ENCODE peak calls at places on chromosomes 4 and X, in six cellular contexts. I, W, Y, J, E and D are unnamed samples. For H3K9me3, the result is how much of the 10 kb centered on the place peaks cover.

GRCh38 chr4:119118397-119118796 is 17.2 kb upstream of the MYOZ2 start:
- DNase-seq in E (no peak), W (no peak), Y (no peak), I (no peak), J (no peak), D (no peak)

GRCh38 chr4:80803337-80803736 is 227.2 kb upstream of the BMP3 start:
- DNase-seq in E (no peak), Y (no peak), I (no peak), J (no peak), W (no peak), D (no peak)

GRCh38 chrX:108614616-108615015 is 121.7 kb downstream of the IRS4 start:
- DNase-seq in E (no peak), J (no peak), Y (no peak), W (no peak), I (no peak), D (no peak)

GRCh38 chrX:53674581-53674980 is 11.9 kb downstream of the HUWE1 start:
- DNase-seq in W (no peak), I (no peak), Y (no peak), J (no peak), E (no peak), D (no peak)

GRCh38 chrX:131741103-131741581 is 197.3 kb downstream of the OR13H1 start:
- DNase-seq in I (peak), W (no peak), E (no peak), Y (no peak), J (peak), D (no peak)

GRCh38 chr4:125254111-125254510 is 60.6 kb upstream of the FAT4 start:
- DNase-seq in I (no peak), W (no peak), Y (peak), J (no peak), E (no peak), D (no peak)

GRCh38 chr4:81470456-81471327 is 1.0 kb downstream of the RASGEF1B start:
- DNase-seq in J (peak), I (peak), W (peak), E (peak), Y (no peak), D (peak)

GRCh38 chr4:147110473-147110872 is 164.8 kb upstream of the TTC29 start:
- DNase-seq in J (no peak), E (no peak), I (no peak), Y (no peak), W (no peak), D (no peak)

GRCh38 chr4:102497986-102498385 is 3.2 kb upstream of the NFKB1 start:
- DNase-seq in Y (no peak), E (no peak), W (no peak), J (no peak), I (no peak), D (no peak)

GRCh38 chrX:11899091-11899490 is 141.1 kb downstream of the MSL3 start:
- DNase-seq in I (no peak), J (no peak), W (no peak), Y (peak), E (no peak), D (no peak)

GRCh38 chr4:53547983-53548382 is 43.3 kb downstream of the LNX1 start:
- DNase-seq in I (no peak), J (no peak), Y (no peak), W (no peak), E (no peak), D (no peak)

GRCh38 chr4:113784497-113785254 is 23.1 kb upstream of the CAMK2D start:
- DNase-seq in E (no peak), J (no peak), I (no peak), Y (peak), W (no peak), D (no peak)

GRCh38 chr4:24624381-24624780 is 40.0 kb upstream of the DHX15 start:
- DNase-seq in E (no peak), Y (no peak), J (no peak), I (no peak), W (no peak), D (no peak)

GRCh38 chr4:123444298-123444731 is 47.7 kb downstream of the SPRY1 start:
- DNase-seq in Y (peak), J (no peak), I (peak), W (no peak), E (peak), D (no peak)

GRCh38 chr4:35939746-35940145 is 304.6 kb downstream of the ARAP2 start:
- DNase-seq in Y (no peak), I (no peak), W (no peak), J (no peak), E (no peak), D (no peak)

GRCh38 chrX:9873952-9874351 is 87.7 kb downstream of the SHROOM2 start:
- DNase-seq in I (peak), J (no peak), E (peak), W (peak), Y (peak), D (peak)

GRCh38 chr4:32196950-32197688 is 1477.0 kb downstream of the PCDH7 start:
- DNase-seq in W (no peak), J (no peak), I (no peak), E (no peak), Y (no peak), D (no peak)

GRCh38 chr4:6942238-6942800 is 32.7 kb downstream of the TBC1D14 start:
- DNase-seq in J (no peak), Y (peak), W (no peak), E (no peak), I (peak), D (peak)

GRCh38 chr4:38082424-38083374 is 122.5 kb downstream of the PTTG2 start:
- DNase-seq in Y (peak), E (no peak), I (no peak), W (no peak), J (no peak), D (no peak)

GRCh38 chr4:15562114-15562513 is 92.4 kb downstream of the CC2D2A start:
- DNase-seq in J (no peak), Y (no peak), I (no peak), W (no peak), E (no peak), D (no peak)

GRCh38 chr4:131207589-131207988 is 1941.5 kb upstream of the PCDH10 start:
- DNase-seq in I (no peak), W (no peak), E (no peak), Y (no peak), J (no peak), D (no peak)

GRCh38 chr4:37983951-37984350 is 23.8 kb downstream of the PTTG2 start:
- DNase-seq in I (no peak), J (no peak), W (no peak), Y (peak), E (no peak), D (no peak)

GRCh38 chr4:41360911-41361830 is 104.4 kb downstream of the UCHL1 start:
- DNase-seq in W (no peak), J (peak), E (peak), Y (peak), I (peak), D (no peak)

GRCh38 chr4:153131478-153132069 is 72.7 kb upstream of the TRIM2 start:
- DNase-seq in Y (peak), J (no peak), I (no peak), W (no peak), E (no peak), D (no peak)

GRCh38 chr4:150510176-150510875 is 71.6 kb upstream of the MAB21L2 start:
- DNase-seq in W (no peak), I (no peak), E (peak), Y (peak), J (no peak), D (no peak)

GRCh38 chrX:70166601-70167590 is 10.4 kb upstream of the DGAT2L6 start:
- DNase-seq in J (no peak), I (no peak), W (no peak), Y (peak), E (no peak), D (no peak)

GRCh38 chr4:85747871-85748491 is 273.0 kb downstream of the ARHGAP24 start:
- DNase-seq in J (no peak), W (no peak), E (peak), Y (peak), I (peak), D (no peak)

GRCh38 chr4:141036786-141037185 is 96.5 kb downstream of the RNF150 start:
- DNase-seq in W (no peak), J (no peak), Y (peak), E (no peak), I (no peak), D (no peak)

GRCh38 chrX:55907968-55908607 is 190.5 kb downstream of the RRAGB start:
- DNase-seq in I (peak), E (peak), Y (peak), W (peak), J (no peak), D (peak)

GRCh38 chr4:86837651-86838050 is 11.5 kb downstream of the SLC10A6 start:
- DNase-seq in J (no peak), W (no peak), I (no peak), Y (peak), E (no peak), D (no peak)

DNA sequence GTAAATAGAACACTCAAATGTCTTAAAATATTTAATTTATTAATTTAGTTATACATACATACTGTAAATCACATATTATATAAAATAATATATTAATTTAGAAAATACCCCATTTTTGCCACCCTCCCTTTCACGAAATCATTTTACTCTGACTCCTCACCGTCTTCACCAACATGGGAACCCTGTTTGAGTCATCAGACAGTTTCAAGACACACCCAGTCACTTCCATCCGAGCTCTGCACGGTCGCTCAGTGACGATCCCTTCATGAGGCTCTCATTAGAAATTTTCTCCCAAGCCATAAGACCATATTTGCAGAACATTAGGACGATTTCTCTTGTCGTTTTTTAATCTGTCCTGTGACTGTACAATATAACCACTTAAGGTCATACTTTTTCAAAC is 14.5 kb downstream of the ZNF275 start:
- DNase-seq in J (no peak), I (no peak), Y (no peak), W (no peak), E (no peak), D (no peak)
- H3K9me3 ChIP-seq in J (under half), I (under half), Y (under half), W (under half), E (under half), D (under half)

DNA sequence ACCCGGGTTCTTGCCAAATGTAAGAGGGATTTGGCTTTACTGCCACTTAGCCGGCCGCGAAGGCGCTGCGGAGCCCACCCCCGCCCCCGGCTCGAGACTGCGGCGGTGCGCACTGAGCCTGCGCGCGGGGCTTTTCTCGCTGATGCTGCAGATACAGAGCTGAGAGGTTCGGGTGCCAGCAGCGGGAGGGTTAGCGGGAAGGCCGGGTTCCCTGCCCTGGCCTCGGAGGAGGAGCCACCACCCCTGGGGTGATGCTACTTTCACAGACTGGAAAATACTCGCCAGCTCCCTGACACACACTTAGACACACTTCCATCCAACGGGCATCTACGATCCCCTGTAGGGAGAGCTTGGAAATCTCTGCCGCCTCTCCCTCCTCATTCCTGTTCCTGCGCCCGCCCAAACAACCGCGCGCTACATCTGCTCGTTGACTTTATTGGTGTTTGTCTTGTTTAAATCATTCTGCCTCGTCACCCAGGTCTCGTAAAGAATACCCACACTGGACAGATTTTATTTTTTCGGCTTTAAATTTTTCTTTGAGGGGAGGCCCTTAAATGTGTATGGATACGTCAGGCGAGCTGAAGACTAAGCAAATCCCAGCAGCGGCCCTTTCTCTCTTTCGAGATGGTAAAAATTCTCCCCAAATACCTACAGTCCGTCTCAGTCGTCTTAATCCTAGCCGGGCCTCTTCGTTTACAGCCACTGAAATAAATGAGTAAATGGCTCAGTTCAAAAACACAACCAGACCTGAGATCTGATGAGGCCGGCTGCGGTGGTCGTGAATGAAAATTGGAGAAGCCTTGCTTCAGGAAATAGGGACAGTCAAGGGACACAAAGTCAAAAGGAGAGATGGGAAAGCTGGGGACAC is 1.9 kb upstream of the PCDH7 start:
- DNase-seq in W (no peak), I (no peak), Y (peak), E (peak), J (no peak), D (no peak)
- H3K9me3 ChIP-seq in W (under half), I (under half), Y (under half), E (under half), J (under half), D (under half)

GRCh38 chr4:168874083-168874482 is 136.0 kb downstream of the CBR4 start:
- DNase-seq in E (no peak), W (no peak), J (no peak), I (no peak), Y (no peak), D (no peak)
- H3K9me3 ChIP-seq in E (under half), W (under half), J (under half), I (under half), Y (under half), D (under half)

GRCh38 chr4:253936-254756 is 51.1 kb downstream of the ZNF732 start:
- DNase-seq in Y (no peak), W (no peak), E (no peak), I (no peak), J (no peak), D (no peak)

GRCh38 chr4:256492-256891 is 48.8 kb downstream of the ZNF732 start:
- DNase-seq in J (no peak), E (no peak), I (no peak), W (no peak), Y (no peak), D (no peak)

GRCh38 chr4:252065-252601 is 53.1 kb downstream of the ZNF732 start:
- DNase-seq in Y (no peak), W (no peak), I (no peak), E (no peak), J (no peak), D (no peak)
- H3K9me3 ChIP-seq in Y (under half), W (half or more), I (under half), E (half or more), J (half or more), D (under half)

GRCh38 chrX:13638021-13638420 is 14.9 kb upstream of the TCEANC start:
- DNase-seq in I (no peak), W (no peak), E (no peak), J (no peak), Y (no peak), D (no peak)
- H3K9me3 ChIP-seq in I (under half), W (under half), E (under half), J (under half), Y (under half), D (under half)

GRCh38 chrX:47976254-47977151 is 27.3 kb downstream of the ZNF182 start:
- DNase-seq in I (no peak), J (no peak), W (no peak), Y (no peak), E (no peak), D (no peak)
- H3K9me3 ChIP-seq in I (under half), J (under half), W (half or more), Y (under half), E (under half), D (under half)